ENCODE peak calls at places on chromosomes 7 and 10, in six cellular contexts. A is OCI-LY7; E is NCI-H2107; D is stimulated activated CD8-positive, alpha-beta memory T cell treated with anti-CD3 and anti-CD28 coated beads, Interleukin-2, amount 100 ng/mL, for 48 hours; M is HuH-7; F is T-helper 9 cell. I is an unnamed sample.

GRCh38 chr7:40815512-40815911 is 680.7 kb downstream of the SUGCT start:
- DNase-seq in A (no peak), M (no peak), F (no peak), E (no peak), D (no peak), I (no peak)

GRCh38 chr10:25506821-25507335 is 332.1 kb downstream of the GPR158 start:
- DNase-seq in E (no peak), A (no peak), M (no peak), D (no peak), F (no peak), I (no peak)

GRCh38 chr10:124605001-124605370 is 139.2 kb downstream of the FAM53B start:
- DNase-seq in F (no peak), E (no peak), M (no peak), D (no peak), A (no peak), I (no peak)

GRCh38 chr10:128599538-128599937 is 473.3 kb upstream of the MKI67 start:
- DNase-seq in E (no peak), F (no peak), M (no peak), D (no peak), A (no peak), I (no peak)

GRCh38 chr10:101072923-101073322 is 11.1 kb downstream of the KAZALD1 start:
- DNase-seq in E (no peak), F (no peak), M (no peak), D (no peak), A (no peak), I (no peak)

GRCh38 chr7:149886018-149886416 is 12.2 kb downstream of the ATP6V0E2 start:
- DNase-seq in F (no peak), D (no peak), A (no peak), M (no peak), E (no peak), I (no peak)

GRCh38 chr7:12139421-12139820 is 71.7 kb upstream of the TMEM106B start:
- DNase-seq in A (no peak), M (no peak), E (no peak), D (no peak), F (no peak), I (no peak)

GRCh38 chr10:45419673-45420020 is 45.6 kb downstream of the ALOX5 start:
- DNase-seq in M (no peak), E (no peak), A (no peak), F (no peak), D (no peak), I (no peak)

GRCh38 chr10:49363309-49364031 is 32.4 kb downstream of the DRGX start:
- DNase-seq in D (no peak), M (no peak), A (no peak), E (no peak), F (no peak), I (no peak)

GRCh38 chr7:22549667-22550513 is 49.9 kb upstream of the STEAP1B start:
- DNase-seq in F (peak; percentile 26), A (peak; percentile 17), D (no peak), M (peak; percentile 67), E (peak; percentile 27), I (peak; percentile 26)

GRCh38 chr7:50962281-50962883 is 179.7 kb upstream of the GRB10 start:
- DNase-seq in A (no peak), F (no peak), E (no peak), D (no peak), M (no peak), I (no peak)

I was measured in effector CD4-positive, alpha-beta T cell.